ENCODE peak calls at places on chromosome 20, in nine cellular contexts. S, D, B, Y, C, M, I, Q and V are unnamed samples.

GRCh38 chr20:64279826-64280459 is 24.4 kb downstream of the PCMTD2 start:
- DNase-seq in S (no peak), D (no peak), B (no peak), Y (no peak), C (no peak), M (no peak), I (no peak), Q (no peak), V (no peak)

GRCh38 chr20:4609511-4609910 is 112.2 kb upstream of the PRND start:
- DNase-seq in S (no peak), D (no peak), B (no peak), Y (no peak), C (no peak), M (no peak), I (no peak), Q (peak; percentile 8), V (no peak)

GRCh38 chr20:54203281-54203680 is 4.6 kb upstream of the PFDN4 start:
- DNase-seq in S (no peak), D (no peak), B (no peak), Y (no peak), C (no peak), M (no peak), I (no peak), Q (no peak), V (no peak)

GRCh38 chr20:64149809-64150560 is 14.3 kb upstream of the MYT1 start:
- DNase-seq in S (peak; percentile 25), D (no peak), B (no peak), Y (no peak), C (no peak), M (no peak), I (no peak), Q (no peak), V (no peak)

GRCh38 chr20:51444922-51445438 is 97.5 kb downstream of the NFATC2 start:
- DNase-seq in S (peak; percentile 65), D (no peak), B (no peak), Y (no peak), C (no peak), M (no peak), I (no peak), Q (no peak), V (no peak)

GRCh38 chr20:38997622-38998021 is 35.5 kb downstream of the DHX35 start:
- DNase-seq in S (no peak), D (no peak), B (peak; percentile 13), Y (no peak), C (no peak), M (no peak), I (no peak), Q (no peak), V (no peak)

GRCh38 chr20:54091120-54091480 is 20.7 kb upstream of the BCAS1 start:
- DNase-seq in S (no peak), D (no peak), B (no peak), Y (no peak), C (no peak), M (no peak), I (no peak), Q (no peak), V (no peak)

GRCh38 chr20:52031574-52032303 is 159.8 kb downstream of the ZFP64 start:
- DNase-seq in S (no peak), D (no peak), B (peak; percentile 18), Y (peak; percentile 37), C (no peak), M (no peak), I (peak; percentile 90), Q (no peak), V (no peak)

GRCh38 chr20:55166063-55166462 is 690.7 kb downstream of the DOK5 start:
- DNase-seq in S (no peak), D (no peak), B (no peak), Y (no peak), C (no peak), M (no peak), I (no peak), Q (no peak), V (no peak)

GRCh38 chr20:14915356-14915755 is 577.9 kb upstream of the FLRT3 start:
- DNase-seq in S (no peak), D (peak; percentile 31), B (no peak), Y (no peak), C (no peak), M (no peak), I (peak; percentile 3), Q (no peak), V (no peak)

GRCh38 chr20:11676618-11677289 is 240.9 kb upstream of the BTBD3 start:
- DNase-seq in S (no peak), D (no peak), B (no peak), Y (peak; percentile 50), C (no peak), M (no peak), I (peak; percentile 67), Q (no peak), V (peak; percentile 69)

DNA sequence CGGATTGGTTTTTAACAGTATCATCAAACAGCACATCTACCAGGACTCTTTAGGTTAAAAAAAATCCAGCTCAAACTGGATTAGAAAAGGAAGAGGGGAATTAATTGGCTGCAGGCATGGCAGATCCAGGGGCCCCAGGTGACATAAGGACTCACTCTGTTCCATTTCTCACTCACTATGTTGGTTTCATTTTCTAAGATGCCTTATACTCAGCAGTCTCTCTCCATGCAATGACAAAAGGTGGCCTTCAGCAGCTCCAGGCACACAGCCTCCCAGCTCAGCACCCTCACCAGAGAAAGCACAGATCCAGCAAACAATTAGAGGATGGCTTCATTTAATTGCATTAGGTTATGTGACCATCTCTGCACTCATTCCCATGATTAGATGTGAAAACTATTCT is 243.0 kb downstream of the CDH26 start:
- DNase-seq in S (no peak), D (no peak), B (no peak), Y (no peak), C (no peak), M (no peak), I (no peak), Q (no peak), V (no peak)
- H3K4me1 ChIP-seq in S (no peaks in the 10 kb centered on the region), D (no peaks in the 10 kb centered on the region), B (no peaks in the 10 kb centered on the region), Y (no peaks in the 10 kb centered on the region), C (peaks cover 16% of the 10 kb centered on the region), M (no peaks in the 10 kb centered on the region), I (no peaks in the 10 kb centered on the region), Q (no peaks in the 10 kb centered on the region), V (no peaks in the 10 kb centered on the region)

GRCh38 chr20:45343867-45344721 is 4.1 kb downstream of the SDC4 start:
- DNase-seq in S (no peak), D (peak; percentile 68), B (no peak), Y (peak; percentile 80), C (no peak), M (peak; percentile 91), I (peak; percentile 91), Q (peak; percentile 90), V (peak; percentile 63)
- H3K27ac ChIP-seq in S (peak overlapping the region; percentile 53), D (peak overlapping the region; percentile 97), B (no peak overlapping the region), Y (peak overlapping the region; percentile 93), C (peak overlapping the region; percentile 94), M (peak overlapping the region; percentile 98), I (peak overlapping the region; percentile 98), Q (peak overlapping the region; percentile 97), V (peak overlapping the region; percentile 92)

GRCh38 chr20:34300809-34301586 is 2.2 kb downstream of the AHCY start:
- DNase-seq in S (no peak), D (no peak), B (no peak), Y (no peak), C (peak; percentile 28), M (no peak), I (no peak), Q (no peak), V (no peak)

GRCh38 chr20:34302723-34303528 is at the start of gene AHCY:
- DNase-seq in S (peak; percentile 99), D (peak; percentile 98), B (peak; percentile 93), Y (peak; percentile 99), C (peak; percentile 97), M (peak; percentile 97), I (peak; percentile 98), Q (peak; percentile 96), V (peak; percentile 98)

GRCh38 chr20:34299925-34300806 is 3.0 kb downstream of the AHCY start:
- DNase-seq in S (no peak), D (no peak), B (no peak), Y (no peak), C (no peak), M (no peak), I (no peak), Q (no peak), V (no peak)

GRCh38 chr20:34301587-34302311 is 1.4 kb downstream of the AHCY start:
- DNase-seq in S (no peak), D (no peak), B (no peak), Y (no peak), C (no peak), M (no peak), I (no peak), Q (no peak), V (no peak)

DNA sequence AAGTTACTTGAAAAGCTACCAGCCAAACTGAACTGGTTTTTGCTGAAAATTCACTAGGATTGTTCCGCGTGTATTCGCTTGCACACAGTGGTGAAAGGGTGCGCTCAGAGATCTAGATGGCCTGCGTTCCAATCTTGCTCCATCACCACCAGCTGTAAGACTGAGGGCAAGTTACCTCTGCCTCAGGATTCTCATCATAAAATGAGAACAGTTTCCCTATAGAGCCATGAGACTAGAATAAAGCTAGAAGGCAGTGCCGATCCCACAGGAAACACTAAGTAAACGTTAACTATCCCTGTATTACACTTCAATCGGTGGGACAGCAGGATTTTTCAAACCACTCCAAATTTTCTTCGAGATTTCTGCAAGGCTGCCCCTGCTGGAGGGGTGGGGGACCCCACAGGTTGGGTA is 838 bp downstream of the AHCY start:
- DNase-seq in S (no peak), D (no peak), B (no peak), Y (no peak), C (no peak), M (no peak), I (peak; percentile 27), Q (no peak), V (no peak)
- TF ChIP-seq CTCF in S (no peak), D (no peak), B (peak; percentile 52), Y (no peak), C (no peak), M (no peak), I (peak; percentile 9), Q (no peak), V (peak; percentile 6)

GRCh38 chr20:17640875-17641378 is 41.1 kb downstream of the RRBP1 start:
- DNase-seq in S (no peak), D (no peak), B (no peak), Y (no peak), C (no peak), M (no peak), I (no peak), Q (no peak), V (peak; percentile 60)

GRCh38 chr20:17641993-17642392 is 40.0 kb downstream of the RRBP1 start:
- DNase-seq in S (no peak), D (no peak), B (no peak), Y (no peak), C (peak; percentile 11), M (no peak), I (no peak), Q (no peak), V (no peak)

GRCh38 chr20:17641520-17641964 is 40.5 kb downstream of the RRBP1 start:
- DNase-seq in S (no peak), D (no peak), B (no peak), Y (no peak), C (peak; percentile 16), M (no peak), I (no peak), Q (no peak), V (no peak)

GRCh38 chr20:17638835-17639407 is 43.1 kb downstream of the RRBP1 start:
- DNase-seq in S (no peak), D (no peak), B (no peak), Y (no peak), C (no peak), M (no peak), I (no peak), Q (no peak), V (no peak)

GRCh38 chr20:17640146-17640874 is 41.7 kb downstream of the RRBP1 start:
- DNase-seq in S (no peak), D (no peak), B (no peak), Y (no peak), C (no peak), M (no peak), I (no peak), Q (no peak), V (no peak)
- H3K4me1 ChIP-seq in S (peaks cover 15% of the 10 kb centered on the region), D (peaks cover 87% of the 10 kb centered on the region), B (no peaks in the 10 kb centered on the region), Y (peaks cover 3% of the 10 kb centered on the region), C (peaks cover 76% of the 10 kb centered on the region), M (peaks cover 71% of the 10 kb centered on the region), I (peaks cover 25% of the 10 kb centered on the region), Q (no peaks in the 10 kb centered on the region), V (peaks cover 16% of the 10 kb centered on the region)